ENCODE peak calls at places on chromosomes 7 and 10, in five cellular contexts. N is neuronal stem cell, C is HCT116, X is tibial nerve, D is fibroblast of lung. K is an unnamed sample. For H3K9me3, the result is how much of the 10 kb centered on the place peaks cover.

GRCh38 chr7:107064255-107064654 is 19.8 kb downstream of the PRKAR2B start:
- DNase-seq in C (no peak), N (no peak), X (no peak), D (no peak), K (no peak)

GRCh38 chr10:86330778-86331763 is 35.5 kb downstream of the GRID1 start:
- DNase-seq in N (no peak), C (no peak), X (no peak), D (no peak), K (no peak)

GRCh38 chr7:376306-376969 is 86.5 kb downstream of the FOXL3 start:
- DNase-seq in N (no peak), C (no peak), X (no peak), D (no peak), K (no peak)

GRCh38 chr10:35517431-35518181 is 87.5 kb upstream of the GJD4 start:
- DNase-seq in X (peak), D (peak), N (no peak), C (no peak), K (no peak)

GRCh38 chr7:130987092-130987491 is 253.1 kb upstream of the KLF14 start:
- DNase-seq in C (no peak), X (no peak), N (no peak), D (no peak), K (no peak)

GRCh38 chr10:34163075-34163905 is 651.8 kb downstream of the PARD3 start:
- DNase-seq in D (peak), X (no peak), N (no peak), C (no peak), K (no peak)

GRCh38 chr10:113001599-113002448 is 51.8 kb downstream of the TCF7L2 start:
- DNase-seq in C (no peak), X (no peak), N (no peak), D (no peak), K (no peak)

GRCh38 chr10:48194830-48195229 is 79.7 kb downstream of the FRMPD2 start:
- DNase-seq in D (no peak), C (peak), X (no peak), N (no peak), K (no peak)

GRCh38 chr10:131574707-131575430 is 263.3 kb upstream of the TCERG1L start:
- DNase-seq in X (no peak), C (no peak), N (no peak), D (no peak), K (no peak)

GRCh38 chr10:43090188-43090587 is 13.3 kb downstream of the RET start:
- DNase-seq in X (no peak), C (no peak), D (no peak), N (no peak), K (no peak)

GRCh38 chr7:100887186-100887954 is 2.1 kb downstream of the UFSP1 start:
- DNase-seq in C (no peak), D (no peak), N (no peak), X (no peak), K (no peak)

GRCh38 chr7:30799206-30799975 is 28.2 kb downstream of the MINDY4 start:
- DNase-seq in C (no peak), X (peak), D (peak), N (no peak), K (peak)

GRCh38 chr7:15504376-15504775 is 57.4 kb downstream of the AGMO start:
- DNase-seq in D (no peak), C (no peak), X (no peak), N (no peak), K (no peak)

GRCh38 chr10:34964166-34964800 is 125.9 kb downstream of the CUL2 start:
- DNase-seq in N (no peak), X (no peak), D (no peak), C (no peak), K (no peak)

GRCh38 chr7:30510124-30511074 is 5.8 kb upstream of the GGCT start:
- DNase-seq in C (peak), X (no peak), D (peak), N (no peak), K (peak)

GRCh38 chr7:24959735-24960485 is 20.1 kb downstream of the OSBPL3 start:
- DNase-seq in D (no peak), C (no peak), N (no peak), X (no peak), K (no peak)

GRCh38 chr7:18370689-18371088 is 124.9 kb upstream of the HDAC9 start:
- DNase-seq in D (no peak), C (no peak), N (no peak), X (no peak), K (no peak)

GRCh38 chr7:44396498-44396897 is 71.1 kb upstream of the CAMK2B start:
- DNase-seq in X (no peak), N (no peak), C (no peak), D (no peak), K (no peak)
- H3K9me3 ChIP-seq in X (under half), N (under half), C (under half), D (under half), K (under half)

DNA sequence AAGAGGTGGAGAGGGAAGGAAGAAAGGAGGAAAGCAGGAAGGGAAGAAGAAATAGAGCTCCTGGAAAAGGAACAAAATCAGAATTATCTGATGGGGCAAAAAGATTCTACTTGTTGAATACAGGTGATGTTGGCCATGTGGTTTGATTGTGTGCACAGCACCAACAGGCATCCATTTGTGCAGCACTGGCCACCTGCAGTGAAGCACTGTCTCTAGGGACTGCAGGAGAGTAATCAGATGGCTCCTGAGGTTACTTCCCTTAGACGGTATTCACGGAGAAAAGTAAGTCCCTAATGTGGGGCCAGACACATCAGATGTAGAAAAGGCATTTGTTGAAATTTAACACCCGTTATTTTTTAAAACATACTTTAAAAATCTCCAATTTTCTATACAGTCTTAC is 135.3 kb upstream of the VIPR2 start:
- DNase-seq in C (no peak), N (no peak), X (no peak), D (no peak), K (no peak)
- H3K27ac ChIP-seq in C (no peak), N (no peak), X (no peak), D (no peak), K (no peak)

DNA sequence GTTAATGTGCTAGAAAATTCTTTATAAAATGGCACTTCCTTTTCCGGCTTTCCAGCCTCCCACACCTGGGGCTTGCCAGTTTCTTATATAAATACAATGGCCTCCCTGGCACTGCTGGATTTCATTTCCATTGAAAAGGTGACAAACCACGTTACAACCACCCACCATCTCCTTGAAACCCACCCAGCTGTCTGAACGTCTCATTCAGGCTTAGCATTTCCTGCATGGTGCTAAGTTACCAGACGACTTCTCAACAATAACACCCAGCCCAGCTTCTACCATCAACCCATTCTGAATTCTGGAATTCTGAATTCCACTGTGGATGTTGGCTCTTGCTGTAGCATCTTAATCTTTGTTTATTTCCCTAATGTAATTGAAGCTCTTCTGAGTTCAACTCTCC is 499.8 kb upstream of the CELF2 start:
- DNase-seq in D (no peak), C (no peak), N (no peak), X (no peak), K (peak)
- H3K9me3 ChIP-seq in D (under half), C (under half), N (under half), X (under half), K (under half)

GRCh38 chr10:1058017-1058416 is 1.8 kb downstream of the WDR37 start:
- DNase-seq in C (no peak), D (no peak), N (no peak), X (no peak), K (no peak)

GRCh38 chr10:1064172-1064571 is 8.0 kb downstream of the WDR37 start:
- DNase-seq in C (no peak), D (no peak), X (no peak), N (no peak), K (no peak)

GRCh38 chr10:1063232-1063862 is 7.2 kb downstream of the WDR37 start:
- DNase-seq in X (no peak), D (no peak), N (no peak), C (no peak), K (no peak)

GRCh38 chr10:1059902-1060301 is 3.7 kb downstream of the WDR37 start:
- DNase-seq in D (no peak), C (no peak), N (no peak), X (no peak), K (no peak)

GRCh38 chr10:1061930-1062769 is 6.0 kb downstream of the WDR37 start:
- DNase-seq in N (no peak), X (no peak), C (no peak), D (no peak), K (no peak)
- H3K27ac ChIP-seq in N (no peak), X (no peak), C (no peak), D (no peak), K (no peak)